ENCODE peak calls at places on chromosome 15, in eight cellular contexts. One of them, this sample, is unnamed.

GRCh38 chr15:85473455-85473854 is 93.1 kb downstream of the AKAP13 start:
- ATAC-seq in T-cell: no peak
- ATAC-seq in activated naive CD4-positive, alpha-beta T cell treated with anti-CD3 and anti-CD28 coated beads, Interleukin-2, amount 50 U/mL, for 72 hours: peak
- ATAC-seq in RWPE2: peak
- ATAC-seq in esophagus mucosa: no peak
- ATAC-seq in heart right ventricle: no peak
- ATAC-seq in effector memory CD8-positive, alpha-beta T cell: peak
- ATAC-seq in IMR-90: peak
- ATAC-seq in this sample: no peak

GRCh38 chr15:99474981-99475753 is 90.6 kb upstream of the MEF2A start:
- ATAC-seq in T-cell: no peak
- ATAC-seq in activated naive CD4-positive, alpha-beta T cell treated with anti-CD3 and anti-CD28 coated beads, Interleukin-2, amount 50 U/mL, for 72 hours: no peak
- ATAC-seq in RWPE2: no peak
- ATAC-seq in esophagus mucosa: no peak
- ATAC-seq in heart right ventricle: peak
- ATAC-seq in effector memory CD8-positive, alpha-beta T cell: no peak
- ATAC-seq in IMR-90: no peak
- ATAC-seq in this sample: peak

GRCh38 chr15:78129098-78130011 is 1.9 kb downstream of the CIB2 start:
- ATAC-seq in T-cell: no peak
- ATAC-seq in activated naive CD4-positive, alpha-beta T cell treated with anti-CD3 and anti-CD28 coated beads, Interleukin-2, amount 50 U/mL, for 72 hours: no peak
- ATAC-seq in RWPE2: peak
- ATAC-seq in esophagus mucosa: no peak
- ATAC-seq in heart right ventricle: no peak
- ATAC-seq in effector memory CD8-positive, alpha-beta T cell: peak
- ATAC-seq in IMR-90: no peak
- ATAC-seq in this sample: no peak

GRCh38 chr15:40878785-40879184 is 4.8 kb upstream of the RHOV start:
- ATAC-seq in T-cell: peak
- ATAC-seq in activated naive CD4-positive, alpha-beta T cell treated with anti-CD3 and anti-CD28 coated beads, Interleukin-2, amount 50 U/mL, for 72 hours: peak
- ATAC-seq in RWPE2: peak
- ATAC-seq in esophagus mucosa: peak
- ATAC-seq in heart right ventricle: no peak
- ATAC-seq in effector memory CD8-positive, alpha-beta T cell: peak
- ATAC-seq in IMR-90: no peak
- ATAC-seq in this sample: no peak

GRCh38 chr15:83654379-83655236 is 685 bp downstream of the ADAMTSL3 start:
- ATAC-seq in T-cell: no peak
- ATAC-seq in activated naive CD4-positive, alpha-beta T cell treated with anti-CD3 and anti-CD28 coated beads, Interleukin-2, amount 50 U/mL, for 72 hours: no peak
- ATAC-seq in RWPE2: peak
- ATAC-seq in esophagus mucosa: peak
- ATAC-seq in heart right ventricle: peak
- ATAC-seq in effector memory CD8-positive, alpha-beta T cell: no peak
- ATAC-seq in IMR-90: no peak
- ATAC-seq in this sample: no peak

GRCh38 chr15:38611228-38611627 is 46.6 kb upstream of the RASGRP1 start:
- ATAC-seq in T-cell: peak
- ATAC-seq in activated naive CD4-positive, alpha-beta T cell treated with anti-CD3 and anti-CD28 coated beads, Interleukin-2, amount 50 U/mL, for 72 hours: peak
- ATAC-seq in RWPE2: no peak
- ATAC-seq in esophagus mucosa: peak
- ATAC-seq in heart right ventricle: no peak
- ATAC-seq in effector memory CD8-positive, alpha-beta T cell: peak
- ATAC-seq in IMR-90: no peak
- ATAC-seq in this sample: no peak

GRCh38 chr15:58357529-58358476 is 74.0 kb upstream of the LIPC start:
- ATAC-seq in T-cell: peak
- ATAC-seq in activated naive CD4-positive, alpha-beta T cell treated with anti-CD3 and anti-CD28 coated beads, Interleukin-2, amount 50 U/mL, for 72 hours: peak
- ATAC-seq in RWPE2: no peak
- ATAC-seq in esophagus mucosa: no peak
- ATAC-seq in heart right ventricle: no peak
- ATAC-seq in effector memory CD8-positive, alpha-beta T cell: peak
- ATAC-seq in IMR-90: no peak
- ATAC-seq in this sample: no peak

GRCh38 chr15:88630141-88630721 is 8.6 kb upstream of the ISG20 start:
- ATAC-seq in T-cell: no peak
- ATAC-seq in activated naive CD4-positive, alpha-beta T cell treated with anti-CD3 and anti-CD28 coated beads, Interleukin-2, amount 50 U/mL, for 72 hours: no peak
- ATAC-seq in RWPE2: peak
- ATAC-seq in esophagus mucosa: peak
- ATAC-seq in heart right ventricle: peak
- ATAC-seq in effector memory CD8-positive, alpha-beta T cell: no peak
- ATAC-seq in IMR-90: peak
- ATAC-seq in this sample: peak

GRCh38 chr15:70039917-70040316 is 57.8 kb downstream of the TLE3 start:
- ATAC-seq in T-cell: no peak
- ATAC-seq in activated naive CD4-positive, alpha-beta T cell treated with anti-CD3 and anti-CD28 coated beads, Interleukin-2, amount 50 U/mL, for 72 hours: no peak
- ATAC-seq in RWPE2: no peak
- ATAC-seq in esophagus mucosa: peak
- ATAC-seq in heart right ventricle: no peak
- ATAC-seq in effector memory CD8-positive, alpha-beta T cell: no peak
- ATAC-seq in IMR-90: no peak
- ATAC-seq in this sample: no peak

GRCh38 chr15:47820780-47821319 is 103.5 kb downstream of the SEMA6D start:
- ATAC-seq in T-cell: no peak
- ATAC-seq in activated naive CD4-positive, alpha-beta T cell treated with anti-CD3 and anti-CD28 coated beads, Interleukin-2, amount 50 U/mL, for 72 hours: peak
- ATAC-seq in RWPE2: peak
- ATAC-seq in esophagus mucosa: peak
- ATAC-seq in heart right ventricle: peak
- ATAC-seq in effector memory CD8-positive, alpha-beta T cell: no peak
- ATAC-seq in IMR-90: peak
- ATAC-seq in this sample: no peak

GRCh38 chr15:65837301-65838283 is 31.7 kb upstream of the RAB11A start:
- ATAC-seq in T-cell: no peak
- ATAC-seq in activated naive CD4-positive, alpha-beta T cell treated with anti-CD3 and anti-CD28 coated beads, Interleukin-2, amount 50 U/mL, for 72 hours: no peak
- ATAC-seq in RWPE2: no peak
- ATAC-seq in esophagus mucosa: no peak
- ATAC-seq in heart right ventricle: no peak
- ATAC-seq in effector memory CD8-positive, alpha-beta T cell: no peak
- ATAC-seq in IMR-90: no peak
- ATAC-seq in this sample: no peak

GRCh38 chr15:48580736-48581135 is 64.8 kb downstream of the FBN1 start:
- ATAC-seq in T-cell: no peak
- ATAC-seq in activated naive CD4-positive, alpha-beta T cell treated with anti-CD3 and anti-CD28 coated beads, Interleukin-2, amount 50 U/mL, for 72 hours: no peak
- ATAC-seq in RWPE2: no peak
- ATAC-seq in esophagus mucosa: no peak
- ATAC-seq in heart right ventricle: no peak
- ATAC-seq in effector memory CD8-positive, alpha-beta T cell: no peak
- ATAC-seq in IMR-90: no peak
- ATAC-seq in this sample: no peak

GRCh38 chr15:48073881-48074280 is 46.9 kb upstream of the SLC24A5 start:
- ATAC-seq in T-cell: no peak
- ATAC-seq in activated naive CD4-positive, alpha-beta T cell treated with anti-CD3 and anti-CD28 coated beads, Interleukin-2, amount 50 U/mL, for 72 hours: no peak
- ATAC-seq in RWPE2: no peak
- ATAC-seq in esophagus mucosa: no peak
- ATAC-seq in heart right ventricle: no peak
- ATAC-seq in effector memory CD8-positive, alpha-beta T cell: no peak
- ATAC-seq in IMR-90: no peak
- ATAC-seq in this sample: no peak

GRCh38 chr15:60795889-60796288 is 316.9 kb upstream of the ICE2 start:
- ATAC-seq in T-cell: peak
- ATAC-seq in activated naive CD4-positive, alpha-beta T cell treated with anti-CD3 and anti-CD28 coated beads, Interleukin-2, amount 50 U/mL, for 72 hours: peak
- ATAC-seq in RWPE2: no peak
- ATAC-seq in esophagus mucosa: no peak
- ATAC-seq in heart right ventricle: no peak
- ATAC-seq in effector memory CD8-positive, alpha-beta T cell: no peak
- ATAC-seq in IMR-90: no peak
- ATAC-seq in this sample: no peak

GRCh38 chr15:95446854-95447253 is 883.6 kb upstream of the NR2F2 start:
- ATAC-seq in T-cell: peak
- ATAC-seq in activated naive CD4-positive, alpha-beta T cell treated with anti-CD3 and anti-CD28 coated beads, Interleukin-2, amount 50 U/mL, for 72 hours: peak
- ATAC-seq in RWPE2: no peak
- ATAC-seq in esophagus mucosa: no peak
- ATAC-seq in heart right ventricle: peak
- ATAC-seq in effector memory CD8-positive, alpha-beta T cell: peak
- ATAC-seq in IMR-90: no peak
- ATAC-seq in this sample: no peak

GRCh38 chr15:45157056-45157455 is 27.3 kb downstream of the DUOX1 start:
- ATAC-seq in T-cell: no peak
- ATAC-seq in activated naive CD4-positive, alpha-beta T cell treated with anti-CD3 and anti-CD28 coated beads, Interleukin-2, amount 50 U/mL, for 72 hours: no peak
- ATAC-seq in RWPE2: peak
- ATAC-seq in esophagus mucosa: peak
- ATAC-seq in heart right ventricle: no peak
- ATAC-seq in effector memory CD8-positive, alpha-beta T cell: no peak
- ATAC-seq in IMR-90: peak
- ATAC-seq in this sample: no peak

GRCh38 chr15:29259233-29259632 is 10.4 kb downstream of the NSMCE3 start:
- ATAC-seq in T-cell: no peak
- ATAC-seq in activated naive CD4-positive, alpha-beta T cell treated with anti-CD3 and anti-CD28 coated beads, Interleukin-2, amount 50 U/mL, for 72 hours: no peak
- ATAC-seq in RWPE2: peak
- ATAC-seq in esophagus mucosa: no peak
- ATAC-seq in heart right ventricle: no peak
- ATAC-seq in effector memory CD8-positive, alpha-beta T cell: no peak
- ATAC-seq in IMR-90: no peak
- ATAC-seq in this sample: no peak

GRCh38 chr15:57922780-57923179 is 142.7 kb downstream of the ALDH1A2 start:
- ATAC-seq in T-cell: no peak
- ATAC-seq in activated naive CD4-positive, alpha-beta T cell treated with anti-CD3 and anti-CD28 coated beads, Interleukin-2, amount 50 U/mL, for 72 hours: no peak
- ATAC-seq in RWPE2: peak
- ATAC-seq in esophagus mucosa: peak
- ATAC-seq in heart right ventricle: peak
- ATAC-seq in effector memory CD8-positive, alpha-beta T cell: no peak
- ATAC-seq in IMR-90: no peak
- ATAC-seq in this sample: peak

GRCh38 chr15:68806220-68807105 is 14.2 kb downstream of the ANP32A start:
- ATAC-seq in T-cell: no peak
- ATAC-seq in activated naive CD4-positive, alpha-beta T cell treated with anti-CD3 and anti-CD28 coated beads, Interleukin-2, amount 50 U/mL, for 72 hours: no peak
- ATAC-seq in RWPE2: no peak
- ATAC-seq in esophagus mucosa: no peak
- ATAC-seq in heart right ventricle: peak
- ATAC-seq in effector memory CD8-positive, alpha-beta T cell: no peak
- ATAC-seq in IMR-90: no peak
- ATAC-seq in this sample: no peak

GRCh38 chr15:22948056-22948455 is 32.1 kb downstream of the CYFIP1 start:
- ATAC-seq in T-cell: no peak
- ATAC-seq in activated naive CD4-positive, alpha-beta T cell treated with anti-CD3 and anti-CD28 coated beads, Interleukin-2, amount 50 U/mL, for 72 hours: no peak
- ATAC-seq in RWPE2: no peak
- ATAC-seq in esophagus mucosa: no peak
- ATAC-seq in heart right ventricle: no peak
- ATAC-seq in effector memory CD8-positive, alpha-beta T cell: no peak
- ATAC-seq in IMR-90: no peak
- ATAC-seq in this sample: no peak

GRCh38 chr15:52710050-52710709 is 31.0 kb upstream of the ATOSA start:
- ATAC-seq in T-cell: no peak
- ATAC-seq in activated naive CD4-positive, alpha-beta T cell treated with anti-CD3 and anti-CD28 coated beads, Interleukin-2, amount 50 U/mL, for 72 hours: peak
- ATAC-seq in RWPE2: no peak
- ATAC-seq in esophagus mucosa: peak
- ATAC-seq in heart right ventricle: no peak
- ATAC-seq in effector memory CD8-positive, alpha-beta T cell: no peak
- ATAC-seq in IMR-90: no peak
- ATAC-seq in this sample: no peak

This sample was measured in gastroesophageal sphincter.